ENCODE peak calls at places on chromosome 18, in nine cellular contexts. One of them, this sample, is unnamed.

GRCh38 chr18:48356909-48357631 is 52.1 kb downstream of the ZBTB7C start:
- DNase-seq in NCI-H1105 treated with DMSO at 0.1 percent for 48 hours: no peak
- DNase-seq in NCI-H1436: no peak
- DNase-seq in GM12891: no peak
- DNase-seq in HAP-1: no peak
- DNase-seq in stimulated activated CD8-positive, alpha-beta memory T cell treated with anti-CD3 and anti-CD28 coated beads, Interleukin-12 subunit alpha, Interleukin-12 subunit beta, amount 100 ng/mL, for 1 hour: no peak
- DNase-seq in HTR-8/SVneo: no peak
- DNase-seq in AG10803: no peak
- DNase-seq in activated T-cell treated with anti-CD3 and anti-CD28 coated beads, Interleukin-2, amount 50 U/mL, for 72 hours: no peak
- DNase-seq in this sample: no peak

GRCh38 chr18:63979409-63979908 is 9.6 kb downstream of the SERPINB8 start:
- DNase-seq in NCI-H1105 treated with DMSO at 0.1 percent for 48 hours: peak
- DNase-seq in NCI-H1436: peak
- DNase-seq in GM12891: no peak
- DNase-seq in HAP-1: peak
- DNase-seq in stimulated activated CD8-positive, alpha-beta memory T cell treated with anti-CD3 and anti-CD28 coated beads, Interleukin-12 subunit alpha, Interleukin-12 subunit beta, amount 100 ng/mL, for 1 hour: peak
- DNase-seq in HTR-8/SVneo: peak
- DNase-seq in AG10803: peak
- DNase-seq in activated T-cell treated with anti-CD3 and anti-CD28 coated beads, Interleukin-2, amount 50 U/mL, for 72 hours: peak
- DNase-seq in this sample: peak

GRCh38 chr18:51021226-51021965 is 8.6 kb upstream of the SMAD4 start:
- DNase-seq in NCI-H1105 treated with DMSO at 0.1 percent for 48 hours: no peak
- DNase-seq in NCI-H1436: no peak
- DNase-seq in GM12891: no peak
- DNase-seq in HAP-1: no peak
- DNase-seq in stimulated activated CD8-positive, alpha-beta memory T cell treated with anti-CD3 and anti-CD28 coated beads, Interleukin-12 subunit alpha, Interleukin-12 subunit beta, amount 100 ng/mL, for 1 hour: no peak
- DNase-seq in HTR-8/SVneo: no peak
- DNase-seq in AG10803: no peak
- DNase-seq in activated T-cell treated with anti-CD3 and anti-CD28 coated beads, Interleukin-2, amount 50 U/mL, for 72 hours: no peak
- DNase-seq in this sample: no peak

GRCh38 chr18:6781179-6781714 is 51.7 kb downstream of the ARHGAP28 start:
- DNase-seq in NCI-H1105 treated with DMSO at 0.1 percent for 48 hours: no peak
- DNase-seq in NCI-H1436: no peak
- DNase-seq in GM12891: no peak
- DNase-seq in HAP-1: no peak
- DNase-seq in stimulated activated CD8-positive, alpha-beta memory T cell treated with anti-CD3 and anti-CD28 coated beads, Interleukin-12 subunit alpha, Interleukin-12 subunit beta, amount 100 ng/mL, for 1 hour: no peak
- DNase-seq in HTR-8/SVneo: peak
- DNase-seq in AG10803: no peak
- DNase-seq in activated T-cell treated with anti-CD3 and anti-CD28 coated beads, Interleukin-2, amount 50 U/mL, for 72 hours: no peak
- DNase-seq in this sample: no peak

GRCh38 chr18:21342372-21342771 is 100.3 kb downstream of the GREB1L start:
- DNase-seq in NCI-H1105 treated with DMSO at 0.1 percent for 48 hours: no peak
- DNase-seq in NCI-H1436: no peak
- DNase-seq in GM12891: no peak
- DNase-seq in HAP-1: peak
- DNase-seq in stimulated activated CD8-positive, alpha-beta memory T cell treated with anti-CD3 and anti-CD28 coated beads, Interleukin-12 subunit alpha, Interleukin-12 subunit beta, amount 100 ng/mL, for 1 hour: no peak
- DNase-seq in HTR-8/SVneo: no peak
- DNase-seq in AG10803: no peak
- DNase-seq in activated T-cell treated with anti-CD3 and anti-CD28 coated beads, Interleukin-2, amount 50 U/mL, for 72 hours: no peak
- DNase-seq in this sample: no peak

GRCh38 chr18:10893761-10894160 is 255.6 kb downstream of the PIEZO2 start:
- DNase-seq in NCI-H1105 treated with DMSO at 0.1 percent for 48 hours: no peak
- DNase-seq in NCI-H1436: no peak
- DNase-seq in GM12891: no peak
- DNase-seq in HAP-1: no peak
- DNase-seq in stimulated activated CD8-positive, alpha-beta memory T cell treated with anti-CD3 and anti-CD28 coated beads, Interleukin-12 subunit alpha, Interleukin-12 subunit beta, amount 100 ng/mL, for 1 hour: no peak
- DNase-seq in HTR-8/SVneo: no peak
- DNase-seq in AG10803: no peak
- DNase-seq in activated T-cell treated with anti-CD3 and anti-CD28 coated beads, Interleukin-2, amount 50 U/mL, for 72 hours: no peak
- DNase-seq in this sample: no peak

GRCh38 chr18:13217466-13217961 is 1.0 kb upstream of the LDLRAD4 start:
- DNase-seq in NCI-H1105 treated with DMSO at 0.1 percent for 48 hours: peak
- DNase-seq in NCI-H1436: peak
- DNase-seq in GM12891: peak
- DNase-seq in HAP-1: no peak
- DNase-seq in stimulated activated CD8-positive, alpha-beta memory T cell treated with anti-CD3 and anti-CD28 coated beads, Interleukin-12 subunit alpha, Interleukin-12 subunit beta, amount 100 ng/mL, for 1 hour: no peak
- DNase-seq in HTR-8/SVneo: no peak
- DNase-seq in AG10803: peak
- DNase-seq in activated T-cell treated with anti-CD3 and anti-CD28 coated beads, Interleukin-2, amount 50 U/mL, for 72 hours: peak
- DNase-seq in this sample: peak

GRCh38 chr18:35707674-35708073 is 126.1 kb downstream of the GALNT1 start:
- DNase-seq in NCI-H1105 treated with DMSO at 0.1 percent for 48 hours: no peak
- DNase-seq in NCI-H1436: no peak
- DNase-seq in GM12891: no peak
- DNase-seq in HAP-1: no peak
- DNase-seq in stimulated activated CD8-positive, alpha-beta memory T cell treated with anti-CD3 and anti-CD28 coated beads, Interleukin-12 subunit alpha, Interleukin-12 subunit beta, amount 100 ng/mL, for 1 hour: no peak
- DNase-seq in HTR-8/SVneo: no peak
- DNase-seq in AG10803: no peak
- DNase-seq in activated T-cell treated with anti-CD3 and anti-CD28 coated beads, Interleukin-2, amount 50 U/mL, for 72 hours: no peak
- DNase-seq in this sample: no peak

GRCh38 chr18:52287151-52287550 is 52.8 kb upstream of the DCC start:
- DNase-seq in NCI-H1105 treated with DMSO at 0.1 percent for 48 hours: no peak
- DNase-seq in NCI-H1436: no peak
- DNase-seq in GM12891: no peak
- DNase-seq in HAP-1: no peak
- DNase-seq in stimulated activated CD8-positive, alpha-beta memory T cell treated with anti-CD3 and anti-CD28 coated beads, Interleukin-12 subunit alpha, Interleukin-12 subunit beta, amount 100 ng/mL, for 1 hour: no peak
- DNase-seq in HTR-8/SVneo: no peak
- DNase-seq in AG10803: peak
- DNase-seq in activated T-cell treated with anti-CD3 and anti-CD28 coated beads, Interleukin-2, amount 50 U/mL, for 72 hours: no peak
- DNase-seq in this sample: no peak

GRCh38 chr18:59446012-59446411 is 86.9 kb upstream of the LMAN1 start:
- DNase-seq in NCI-H1105 treated with DMSO at 0.1 percent for 48 hours: no peak
- DNase-seq in NCI-H1436: no peak
- DNase-seq in GM12891: no peak
- DNase-seq in HAP-1: no peak
- DNase-seq in stimulated activated CD8-positive, alpha-beta memory T cell treated with anti-CD3 and anti-CD28 coated beads, Interleukin-12 subunit alpha, Interleukin-12 subunit beta, amount 100 ng/mL, for 1 hour: no peak
- DNase-seq in HTR-8/SVneo: peak
- DNase-seq in AG10803: peak
- DNase-seq in activated T-cell treated with anti-CD3 and anti-CD28 coated beads, Interleukin-2, amount 50 U/mL, for 72 hours: no peak
- DNase-seq in this sample: no peak

GRCh38 chr18:3596324-3597158 is 146.6 kb downstream of the TGIF1 start:
- DNase-seq in NCI-H1105 treated with DMSO at 0.1 percent for 48 hours: no peak
- DNase-seq in NCI-H1436: no peak
- DNase-seq in GM12891: no peak
- DNase-seq in HAP-1: peak
- DNase-seq in stimulated activated CD8-positive, alpha-beta memory T cell treated with anti-CD3 and anti-CD28 coated beads, Interleukin-12 subunit alpha, Interleukin-12 subunit beta, amount 100 ng/mL, for 1 hour: no peak
- DNase-seq in HTR-8/SVneo: no peak
- DNase-seq in AG10803: no peak
- DNase-seq in activated T-cell treated with anti-CD3 and anti-CD28 coated beads, Interleukin-2, amount 50 U/mL, for 72 hours: peak
- DNase-seq in this sample: no peak

GRCh38 chr18:76973512-76974302 is 151.3 kb downstream of the ZNF236 start:
- DNase-seq in NCI-H1105 treated with DMSO at 0.1 percent for 48 hours: no peak
- DNase-seq in NCI-H1436: no peak
- DNase-seq in GM12891: no peak
- DNase-seq in HAP-1: no peak
- DNase-seq in stimulated activated CD8-positive, alpha-beta memory T cell treated with anti-CD3 and anti-CD28 coated beads, Interleukin-12 subunit alpha, Interleukin-12 subunit beta, amount 100 ng/mL, for 1 hour: no peak
- DNase-seq in HTR-8/SVneo: no peak
- DNase-seq in AG10803: no peak
- DNase-seq in activated T-cell treated with anti-CD3 and anti-CD28 coated beads, Interleukin-2, amount 50 U/mL, for 72 hours: no peak
- DNase-seq in this sample: no peak

GRCh38 chr18:31687529-31687928 is 3.1 kb upstream of the B4GALT6 start:
- DNase-seq in NCI-H1105 treated with DMSO at 0.1 percent for 48 hours: no peak
- DNase-seq in NCI-H1436: no peak
- DNase-seq in GM12891: no peak
- DNase-seq in HAP-1: no peak
- DNase-seq in stimulated activated CD8-positive, alpha-beta memory T cell treated with anti-CD3 and anti-CD28 coated beads, Interleukin-12 subunit alpha, Interleukin-12 subunit beta, amount 100 ng/mL, for 1 hour: no peak
- DNase-seq in HTR-8/SVneo: no peak
- DNase-seq in AG10803: no peak
- DNase-seq in activated T-cell treated with anti-CD3 and anti-CD28 coated beads, Interleukin-2, amount 50 U/mL, for 72 hours: no peak
- DNase-seq in this sample: no peak

GRCh38 chr18:8359076-8359475 is 250.2 kb upstream of the RAB12 start:
- DNase-seq in NCI-H1105 treated with DMSO at 0.1 percent for 48 hours: peak
- DNase-seq in NCI-H1436: no peak
- DNase-seq in GM12891: no peak
- DNase-seq in HAP-1: no peak
- DNase-seq in stimulated activated CD8-positive, alpha-beta memory T cell treated with anti-CD3 and anti-CD28 coated beads, Interleukin-12 subunit alpha, Interleukin-12 subunit beta, amount 100 ng/mL, for 1 hour: no peak
- DNase-seq in HTR-8/SVneo: no peak
- DNase-seq in AG10803: no peak
- DNase-seq in activated T-cell treated with anti-CD3 and anti-CD28 coated beads, Interleukin-2, amount 50 U/mL, for 72 hours: no peak
- DNase-seq in this sample: no peak